ENCODE peak calls at places on chromosomes 1 and 21, in six cellular contexts. F is stimulated activated CD4-positive, alpha-beta T cell treated with anti-CD3 and anti-CD28 coated beads, Interleukin-12 subunit alpha, Interleukin-12 subunit beta, amount 100 ng/mL, for 4 hours; R is stimulated activated CD8-positive, alpha-beta memory T cell treated with anti-CD3 and anti-CD28 coated beads, Interleukin-4, amount 100 ng/mL, for 24 hours; O is H9; L is ELR; V is mucosa of gallbladder. S is an unnamed sample.
A peak's percentile ranks its signal among the peaks of the same experiment; 100 is the strongest.

GRCh38 chr1:206690516-206690915 is 5.8 kb downstream of the MAPKAPK2 start:
- DNase-seq in F (no peak), L (no peak), V (no peak), R (no peak), O (no peak), S (no peak)

GRCh38 chr1:74425669-74426068 is 86.7 kb downstream of the LRRC53 start:
- DNase-seq in F (no peak), V (no peak), L (no peak), O (no peak), R (no peak), S (no peak)

GRCh38 chr1:201381130-201381529 is 3.6 kb upstream of the TNNT2 start:
- DNase-seq in L (no peak), V (no peak), F (no peak), O (no peak), R (no peak), S (no peak)

GRCh38 chr1:93446837-93447451 is 974 bp upstream of the FNBP1L start:
- DNase-seq in F (peak; percentile 13), R (no peak), L (peak; percentile 19), V (peak; percentile 70), O (no peak), S (no peak)

GRCh38 chr1:85320371-85321131 is 44.1 kb upstream of the BCL10 start:
- DNase-seq in V (no peak), L (peak; percentile 96), R (no peak), O (no peak), F (no peak), S (peak; percentile 67)

GRCh38 chr1:213008564-213008963 is 7.1 kb downstream of the ANGEL2 start:
- DNase-seq in L (no peak), F (no peak), O (no peak), R (no peak), V (no peak), S (no peak)

GRCh38 chr1:207903767-207904166 is 7.2 kb downstream of the CD34 start:
- DNase-seq in V (no peak), F (no peak), O (no peak), R (no peak), L (peak; percentile 63), S (no peak)

GRCh38 chr1:74506311-74506710 is 6.1 kb downstream of the LRRC53 start:
- DNase-seq in R (no peak), V (no peak), O (no peak), L (no peak), F (no peak), S (no peak)

GRCh38 chr1:46495778-46496177 is 6.1 kb downstream of the DMBX1 start:
- DNase-seq in O (no peak), F (no peak), L (no peak), R (no peak), V (no peak), S (no peak)

GRCh38 chr21:41678016-41678935 is 88.6 kb downstream of the RIPK4 start:
- DNase-seq in V (peak; percentile 90), R (no peak), L (peak; percentile 44), F (no peak), O (no peak), S (no peak)

GRCh38 chr1:238409191-238409846 is 518.6 kb upstream of the ZP4 start:
- DNase-seq in F (no peak), V (no peak), O (no peak), R (no peak), L (peak; percentile 92), S (peak; percentile 84)

GRCh38 chr1:8665824-8666223 is 151.6 kb downstream of the RERE start:
- DNase-seq in O (no peak), V (no peak), R (no peak), L (no peak), F (no peak), S (no peak)

GRCh38 chr1:63523738-63524137 is 413 bp downstream of the EFCAB7 start:
- DNase-seq in V (no peak), L (no peak), O (no peak), R (no peak), F (no peak), S (no peak)

GRCh38 chr21:45381036-45381787 is 23.8 kb upstream of the COL18A1 start:
- DNase-seq in R (no peak), O (no peak), L (no peak), F (no peak), V (no peak), S (no peak)

GRCh38 chr1:111727056-111727455 is 12.1 kb downstream of the INKA2 start:
- DNase-seq in O (no peak), R (no peak), V (peak; percentile 7), L (no peak), F (no peak), S (no peak)

GRCh38 chr1:153793261-153793972 is 18.2 kb downstream of the SLC27A3 start:
- DNase-seq in L (no peak), R (no peak), F (no peak), O (no peak), V (no peak), S (no peak)

GRCh38 chr1:198756470-198756869 is 117.6 kb downstream of the PTPRC start:
- DNase-seq in R (no peak), L (peak; percentile 49), V (no peak), F (no peak), O (no peak), S (peak; percentile 9)

GRCh38 chr1:159686599-159687299 is 27.6 kb downstream of the CRP start:
- DNase-seq in L (no peak), R (no peak), V (no peak), O (no peak), F (no peak), S (no peak)

GRCh38 chr1:117842408-117843170 is 86.8 kb downstream of the GDAP2 start:
- DNase-seq in O (peak; percentile 74), V (no peak), R (no peak), L (peak; percentile 35), F (no peak), S (no peak)

GRCh38 chr1:20913242-20913641 is 126.1 kb upstream of the HP1BP3 start:
- DNase-seq in L (no peak), V (no peak), F (no peak), O (no peak), R (no peak), S (no peak)

GRCh38 chr1:193320281-193320680 is 133.9 kb upstream of the B3GALT2 start:
- DNase-seq in F (no peak), O (no peak), V (no peak), R (no peak), L (no peak), S (no peak)

GRCh38 chr21:21715286-21715969 is 717.2 kb downstream of the NCAM2 start:
- DNase-seq in L (peak; percentile 97), F (no peak), V (no peak), R (no peak), O (no peak), S (peak; percentile 76)

GRCh38 chr1:19260211-19261138 is 8.9 kb downstream of the MRTO4 start:
- DNase-seq in L (peak; percentile 95), O (no peak), F (no peak), V (no peak), R (no peak), S (peak; percentile 92)

GRCh38 chr1:84406209-84406917 is 8.1 kb downstream of the DNASE2B start:
- DNase-seq in O (no peak), V (no peak), L (peak; percentile 65), F (no peak), R (no peak), S (peak; percentile 24)

GRCh38 chr21:38937286-38937790 is 131.6 kb downstream of the ETS2 start:
- DNase-seq in L (no peak), F (no peak), V (no peak), O (no peak), R (no peak), S (no peak)

GRCh38 chr1:92441316-92442311 is 45.1 kb downstream of the GFI1 start:
- DNase-seq in R (no peak), O (peak; percentile 82), V (peak; percentile 22), F (no peak), L (no peak), S (no peak)

GRCh38 chr1:37753473-37754321 is 11.2 kb downstream of the EPHA10 start:
- DNase-seq in R (no peak), O (no peak), V (no peak), F (no peak), L (no peak), S (no peak)

GRCh38 chr1:209422281-209422680 is 161.2 kb upstream of the CAMK1G start:
- DNase-seq in L (no peak), F (no peak), O (no peak), V (no peak), R (no peak), S (no peak)

GRCh38 chr1:8740034-8740449 is 77.4 kb downstream of the RERE start:
- DNase-seq in F (no peak), R (no peak), L (peak; percentile 93), O (no peak), V (no peak), S (peak; percentile 73)

GRCh38 chr1:224543453-224543852 is 72.7 kb upstream of the CNIH3 start:
- DNase-seq in O (no peak), R (no peak), F (no peak), V (no peak), L (peak; percentile 40), S (peak; percentile 12)

GRCh38 chr1:164754088-164754600 is 195.2 kb downstream of the PBX1 start:
- DNase-seq in R (no peak), V (peak; percentile 34), F (no peak), O (no peak), L (no peak), S (no peak)

GRCh38 chr1:238690415-238690814 is 696.0 kb upstream of the CHRM3 start:
- DNase-seq in L (peak; percentile 56), V (no peak), F (no peak), O (no peak), R (no peak), S (no peak)

GRCh38 chr1:54844564-54844963 is 42.4 kb downstream of the DHCR24 start:
- DNase-seq in R (no peak), O (no peak), F (no peak), V (no peak), L (no peak), S (no peak)

GRCh38 chr21:45049725-45050359 is 24.5 kb upstream of the ADARB1 start:
- DNase-seq in F (no peak), L (no peak), O (no peak), V (no peak), R (no peak), S (no peak)

GRCh38 chr1:54273092-54273836 is 73.3 kb downstream of the MRPL37 start:
- DNase-seq in L (peak; percentile 73), R (no peak), V (peak; percentile 81), O (peak; percentile 64), F (no peak), S (peak; percentile 90)

GRCh38 chr1:225021037-225021436 is 91.6 kb downstream of the DNAH14 start:
- DNase-seq in O (no peak), L (no peak), V (no peak), R (no peak), F (no peak), S (no peak)

GRCh38 chr1:230900984-230901383 is 32.7 kb upstream of the C1orf198 start:
- DNase-seq in V (no peak), L (no peak), R (no peak), O (no peak), F (no peak), S (no peak)